ENCODE peak calls at places on chromosomes 1 and 21, in four cellular contexts. V is A673, C is putamen, L is stromal cell of bone marrow. Z is an unnamed sample.

GRCh38 chr1:86695400-86695799 is 9.0 kb upstream of the SH3GLB1 start:
- DNase-seq in V (no peak), C (no peak), L (no peak), Z (no peak)

GRCh38 chr1:21217812-21218596 is 41.3 kb upstream of the EIF4G3 start:
- DNase-seq in V (peak), C (no peak), L (no peak), Z (peak)

GRCh38 chr1:245085508-245086095 is 69.2 kb upstream of the KIF26B start:
- DNase-seq in V (no peak), C (no peak), L (peak), Z (no peak)

GRCh38 chr1:224380003-224380402 is 23.3 kb downstream of the CNIH4 start:
- DNase-seq in V (no peak), C (no peak), L (no peak), Z (no peak)

GRCh38 chr1:210272666-210273065 is 40.1 kb downstream of the SERTAD4 start:
- DNase-seq in V (no peak), C (no peak), L (no peak), Z (no peak)

GRCh38 chr1:48466594-48466993 is 5.4 kb downstream of the SPATA6 start:
- DNase-seq in V (no peak), C (no peak), L (no peak), Z (no peak)

GRCh38 chr21:37759777-37760176 is 156.5 kb downstream of the KCNJ6 start:
- DNase-seq in V (no peak), C (no peak), L (no peak), Z (no peak)

GRCh38 chr1:158146739-158147138 is 34.0 kb upstream of the CD1D start:
- DNase-seq in V (no peak), C (no peak), L (no peak), Z (no peak)

GRCh38 chr21:41399401-41399800 is 26.6 kb upstream of the MX1 start:
- DNase-seq in V (no peak), C (no peak), L (no peak), Z (no peak)

GRCh38 chr1:19606817-19607706 is 37.0 kb upstream of the NBL1 start:
- DNase-seq in V (no peak), C (no peak), L (no peak), Z (no peak)

GRCh38 chr1:205429742-205430464 is 8.0 kb upstream of the LEMD1 start:
- DNase-seq in V (no peak), C (no peak), L (no peak), Z (peak)

GRCh38 chr1:24027838-24028468 is 47.8 kb upstream of the SRSF10 start:
- DNase-seq in V (peak), C (peak), L (no peak), Z (no peak)

GRCh38 chr1:112446411-112446810 is 50.4 kb downstream of the CTTNBP2NL start:
- DNase-seq in V (no peak), C (no peak), L (no peak), Z (no peak)

GRCh38 chr1:183600136-183600535 is 9.9 kb upstream of the NCF2 start:
- DNase-seq in V (no peak), C (no peak), L (peak), Z (no peak)

GRCh38 chr1:236608930-236609726 is 4.8 kb upstream of the HEATR1 start:
- DNase-seq in V (peak), C (peak), L (peak), Z (peak)

GRCh38 chr1:168499094-168500049 is 44.4 kb downstream of the XCL2 start:
- DNase-seq in V (no peak), C (no peak), L (no peak), Z (no peak)

GRCh38 chr1:206020393-206021007 is 3.2 kb downstream of the CTSE start:
- DNase-seq in V (no peak), C (no peak), L (no peak), Z (no peak)